ENCODE peak calls at places on chromosomes 13 and 19, in eight cellular contexts. D, J, Z, Q, N, A, X and E are unnamed samples.

GRCh38 chr19:34104099-34104498 is 68.2 kb upstream of the LSM14A start:
- DNase-seq in D (no peak), J (no peak), Z (no peak), Q (no peak), N (no peak), A (no peak), X (no peak), E (no peak)

GRCh38 chr13:21742041-21742440 is 71.2 kb downstream of the FGF9 start:
- DNase-seq in D (no peak), J (no peak), Z (no peak), Q (no peak), N (no peak), A (no peak), X (no peak), E (no peak)

GRCh38 chr13:27868639-27869435 is 51.0 kb upstream of the PDX1 start:
- DNase-seq in D (no peak), J (peak; percentile 29), Z (no peak), Q (no peak), N (peak; percentile 5), A (no peak), X (no peak), E (no peak)

GRCh38 chr19:43908659-43909058 is 26.4 kb downstream of the ZNF45 start:
- DNase-seq in D (no peak), J (no peak), Z (no peak), Q (no peak), N (no peak), A (no peak), X (no peak), E (no peak)

GRCh38 chr13:88908896-88909535 is 1237.8 kb downstream of the SLITRK5 start:
- DNase-seq in D (no peak), J (no peak), Z (peak; percentile 74), Q (no peak), N (no peak), A (no peak), X (no peak), E (peak; percentile 9)

GRCh38 chr13:31045621-31046081 is 113.2 kb downstream of the TEX26 start:
- DNase-seq in D (no peak), J (peak; percentile 92), Z (no peak), Q (peak; percentile 70), N (peak; percentile 97), A (peak; percentile 69), X (peak; percentile 56), E (peak; percentile 56)

GRCh38 chr19:6088677-6089063 is 21.6 kb downstream of the RFX2 start:
- DNase-seq in D (no peak), J (peak; percentile 64), Z (no peak), Q (no peak), N (peak; percentile 49), A (no peak), X (no peak), E (no peak)

GRCh38 chr13:95044452-95045205 is 256.6 kb downstream of the ABCC4 start:
- DNase-seq in D (no peak), J (no peak), Z (no peak), Q (no peak), N (no peak), A (no peak), X (no peak), E (no peak)

GRCh38 chr19:50358483-50359431 is 6.7 kb downstream of the NAPSA start:
- DNase-seq in D (peak; percentile 93), J (peak; percentile 69), Z (no peak), Q (peak; percentile 77), N (peak; percentile 20), A (peak; percentile 58), X (peak; percentile 86), E (peak; percentile 67)

GRCh38 chr13:40589285-40590109 is 76.9 kb downstream of the FOXO1 start:
- DNase-seq in D (no peak), J (peak; percentile 94), Z (peak; percentile 27), Q (peak; percentile 68), N (no peak), A (no peak), X (no peak), E (no peak)

GRCh38 chr13:49185264-49185663 is 34.9 kb upstream of the MLNR start:
- DNase-seq in D (no peak), J (peak; percentile 7), Z (no peak), Q (no peak), N (peak; percentile 36), A (no peak), X (no peak), E (no peak)

GRCh38 chr13:76764429-76764828 is 121.8 kb downstream of the KCTD12 start:
- DNase-seq in D (peak; percentile 58), J (peak; percentile 87), Z (no peak), Q (peak; percentile 84), N (peak; percentile 10), A (no peak), X (no peak), E (peak; percentile 63)

GRCh38 chr13:22238269-22238668 is 567.4 kb downstream of the FGF9 start:
- DNase-seq in D (no peak), J (no peak), Z (no peak), Q (no peak), N (no peak), A (no peak), X (no peak), E (no peak)

DNA sequence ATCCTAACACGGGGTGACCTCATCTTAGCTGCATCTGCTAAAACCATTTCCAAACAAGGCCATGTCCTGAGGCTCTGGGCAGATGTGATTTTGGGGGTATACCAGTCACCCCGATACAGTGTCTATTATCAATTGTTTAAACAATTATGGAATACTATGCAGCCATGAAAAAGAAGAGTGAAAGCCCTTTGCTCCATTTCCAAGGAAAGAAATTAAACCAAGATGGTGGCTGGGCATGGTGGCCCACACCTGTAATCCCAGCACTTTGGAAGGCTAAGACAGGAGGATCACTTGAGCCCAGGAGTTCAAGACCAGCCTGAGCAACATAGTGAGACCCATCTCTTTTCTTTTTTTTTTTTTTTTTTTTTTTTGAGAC is 757 bp downstream of the TEKTIP1 start:
- DNase-seq in D (no peak), J (no peak), Z (no peak), Q (no peak), N (no peak), A (no peak), X (no peak), E (no peak)
- H3K27ac ChIP-seq in D (no peak overlapping the region), J (no peak overlapping the region), Z (no peak overlapping the region), Q (no peak overlapping the region), N (no peak overlapping the region), A (no peak overlapping the region), X (no peak overlapping the region), E (no peak overlapping the region)

GRCh38 chr19:18292810-18293641 is 11.6 kb upstream of the JUND start:
- DNase-seq in D (peak; percentile 92), J (peak; percentile 70), Z (peak; percentile 45), Q (peak; percentile 95), N (peak; percentile 57), A (peak; percentile 71), X (peak; percentile 93), E (peak; percentile 72)
- TF ChIP-seq POLR2A in D (no peak), J (no peak), Z (no peak), Q (peak; percentile 1), N (no peak), A (no peak), X (no peak), E (no peak)

DNA sequence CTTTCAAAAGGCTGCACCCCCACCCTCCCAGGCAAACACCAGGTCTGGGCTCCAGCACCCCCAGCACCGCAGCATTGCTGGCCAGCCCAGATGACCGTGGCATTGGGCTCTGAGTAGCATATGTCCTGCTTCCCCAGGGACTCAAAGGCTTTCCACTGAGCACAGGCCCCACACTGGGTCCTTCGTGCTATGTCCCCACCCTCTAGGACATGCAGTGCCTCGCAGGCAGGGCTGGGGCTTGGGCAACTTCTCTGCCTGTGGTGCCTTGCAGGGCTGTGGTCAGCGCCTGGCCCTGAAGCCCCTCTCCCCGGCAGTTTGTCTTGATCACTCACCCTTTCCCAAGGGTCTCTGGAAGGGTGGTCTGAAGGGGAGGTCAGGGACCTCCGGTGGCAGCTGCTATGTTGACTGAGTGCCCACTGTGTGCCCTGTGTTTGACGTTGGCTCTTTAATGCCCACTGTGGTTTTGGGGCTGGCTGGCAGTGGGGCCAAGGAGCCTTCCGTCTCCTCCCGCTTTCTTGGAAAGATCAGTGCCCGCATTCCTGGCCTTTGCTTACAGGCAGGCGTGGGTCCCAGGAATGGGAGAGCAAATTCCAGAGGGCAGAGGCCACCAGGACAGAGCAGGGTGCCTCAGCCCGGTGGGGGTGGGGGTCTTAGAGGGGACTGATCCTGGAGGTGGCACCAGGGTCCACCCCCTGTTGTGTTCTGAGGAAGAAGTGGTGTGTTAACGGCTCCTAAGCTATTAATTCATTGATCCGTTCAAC is 20.3 kb upstream of the CRTC1 start:
- DNase-seq in D (no peak), J (no peak), Z (no peak), Q (no peak), N (no peak), A (no peak), X (no peak), E (no peak)
- H3K27ac ChIP-seq in D (no peak overlapping the region), J (no peak overlapping the region), Z (no peak overlapping the region), Q (peak overlapping the region; percentile 76), N (no peak overlapping the region), A (peak overlapping the region; percentile 37), X (no peak overlapping the region), E (no peak overlapping the region)

DNA sequence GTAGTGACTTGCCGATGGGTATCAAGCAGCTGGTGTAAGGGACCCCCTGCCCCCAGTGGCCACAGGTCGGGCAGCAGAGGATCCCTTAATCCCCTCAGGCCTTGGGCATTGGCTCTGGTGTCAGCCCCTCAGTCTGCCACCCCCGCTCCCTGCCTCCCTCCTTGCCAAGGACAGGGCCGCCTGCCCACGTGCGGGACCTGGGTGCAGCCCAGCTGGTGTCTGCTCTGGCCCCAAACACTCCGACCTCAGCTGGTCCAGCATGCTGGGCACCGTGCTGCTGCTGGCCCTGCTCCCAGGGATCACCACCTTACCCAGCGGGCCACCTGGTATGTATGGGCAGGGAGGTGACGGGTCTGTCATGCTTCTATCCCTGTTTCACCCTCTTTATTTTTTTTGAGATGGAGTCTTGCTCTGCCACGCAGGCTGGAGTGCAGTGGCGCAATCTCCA is at the start of gene TGFBR3L:
- DNase-seq in D (peak; percentile 71), J (no peak), Z (no peak), Q (no peak), N (no peak), A (no peak), X (peak; percentile 32), E (no peak)
- TF ChIP-seq POLR2A in D (no peak), J (no peak), Z (no peak), Q (no peak), N (no peak), A (no peak), X (no peak), E (no peak)